ENCODE peak calls at places on chromosomes 4 and X, in ten cellular contexts. P is NCI-H2029, B is T-helper 1 cell, M is posterior vena cava, Z is astrocyte, T is HCT116, Y is bronchial epithelial cell, J is AG10803, Q is NCI-H345, O is nephron progenitor cell. C is an unnamed sample.

GRCh38 chr4:124401611-124402010 is 310.9 kb downstream of the ANKRD50 start:
- DNase-seq in Z (no peak), T (no peak), O (no peak), J (no peak), Q (no peak), P (no peak), Y (no peak), B (no peak), M (no peak), C (no peak)

GRCh38 chr4:146436423-146437162 is 85.1 kb downstream of the SLC10A7 start:
- DNase-seq in J (peak), Y (no peak), Q (no peak), M (no peak), B (no peak), P (no peak), T (no peak), O (no peak), Z (peak), C (no peak)

GRCh38 chr4:4685810-4686209 is 144.0 kb upstream of the STX18 start:
- DNase-seq in B (no peak), Z (peak), O (peak), M (no peak), P (no peak), J (peak), Q (no peak), Y (no peak), T (no peak), C (no peak)

GRCh38 chr4:125392683-125393082 is 77.9 kb downstream of the FAT4 start:
- DNase-seq in Y (no peak), Z (no peak), P (no peak), Q (no peak), B (no peak), M (no peak), O (no peak), T (no peak), J (no peak), C (no peak)

GRCh38 chr4:108743021-108743420 is 19.8 kb downstream of the ETNPPL start:
- DNase-seq in Y (no peak), B (no peak), O (no peak), P (no peak), Q (no peak), M (no peak), J (no peak), Z (no peak), T (no peak), C (no peak)

GRCh38 chr4:88865466-88865865 is 167.8 kb upstream of the NAP1L5 start:
- DNase-seq in B (no peak), J (no peak), Q (no peak), T (no peak), Z (no peak), Y (no peak), M (no peak), O (no peak), P (no peak), C (no peak)

GRCh38 chr4:150769235-150769634 is 187.3 kb downstream of the MAB21L2 start:
- DNase-seq in T (peak), B (no peak), J (peak), Z (peak), Q (no peak), Y (peak), P (no peak), O (no peak), M (no peak), C (peak)

GRCh38 chr4:26410385-26411293 is 79.6 kb downstream of the CCKAR start:
- DNase-seq in J (peak), B (no peak), M (no peak), T (no peak), Z (no peak), P (peak), Q (peak), O (peak), Y (peak), C (no peak)

GRCh38 chr4:54668031-54668611 is 10.4 kb downstream of the KIT start:
- DNase-seq in B (no peak), M (no peak), O (no peak), P (no peak), Y (no peak), T (no peak), J (no peak), Z (no peak), Q (no peak), C (no peak)

GRCh38 chr4:80266902-80267380 is 477 bp downstream of the FGF5 start:
- DNase-seq in Q (no peak), J (peak), O (peak), B (no peak), P (no peak), M (peak), T (no peak), Y (peak), Z (peak), C (no peak)

GRCh38 chr4:107988763-107989035 is 990 bp upstream of the HADH start:
- DNase-seq in Z (no peak), O (no peak), B (no peak), M (no peak), T (no peak), Y (peak), J (no peak), Q (no peak), P (peak), C (no peak)

GRCh38 chr4:108433832-108434231 is 186.5 kb upstream of the RPL34 start:
- DNase-seq in J (peak), Z (peak), Y (peak), O (no peak), B (no peak), T (no peak), M (no peak), P (no peak), Q (no peak), C (peak)

GRCh38 chr4:158500054-158500453 is 21.6 kb upstream of the RXFP1 start:
- DNase-seq in B (no peak), J (no peak), M (no peak), Z (no peak), Q (no peak), T (no peak), O (no peak), P (no peak), Y (no peak), C (no peak)

GRCh38 chr4:185638548-185639301 is 103.4 kb upstream of the PDLIM3 start:
- DNase-seq in P (no peak), Z (no peak), T (no peak), B (no peak), Y (no peak), O (peak), Q (no peak), J (peak), M (no peak), C (no peak)

GRCh38 chr4:76523593-76523992 is 88.6 kb downstream of the SHROOM3 start:
- DNase-seq in Q (no peak), J (no peak), M (no peak), O (no peak), Y (no peak), Z (no peak), T (no peak), B (no peak), P (no peak), C (no peak)

GRCh38 chr4:83212041-83212851 is 72.4 kb downstream of the COQ2 start:
- DNase-seq in Y (peak), J (no peak), Z (no peak), Q (peak), M (no peak), B (peak), P (peak), T (no peak), O (no peak), C (peak)

GRCh38 chr4:105145059-105145912 is 1.4 kb upstream of the TET2 start:
- DNase-seq in P (no peak), Y (peak), J (no peak), B (no peak), O (no peak), Q (peak), T (no peak), Z (no peak), M (no peak), C (no peak)

GRCh38 chr4:88005086-88005485 is 2.3 kb upstream of the PKD2 start:
- DNase-seq in O (no peak), M (no peak), P (no peak), T (no peak), B (no peak), Y (no peak), Q (no peak), Z (peak), J (peak), C (no peak)

GRCh38 chr4:6727943-6728250 is 11.9 kb downstream of the BLOC1S4 start:
- DNase-seq in Y (no peak), O (no peak), P (no peak), Q (no peak), J (no peak), M (no peak), Z (peak), T (no peak), B (no peak), C (no peak)

GRCh38 chr4:75494563-75494962 is 19.6 kb downstream of the RCHY1 start:
- DNase-seq in P (no peak), B (no peak), M (no peak), Y (peak), O (no peak), T (no peak), Q (no peak), J (peak), Z (peak), C (peak)

GRCh38 chr4:26907731-26908599 is 47.3 kb downstream of the STIM2 start:
- DNase-seq in T (no peak), B (no peak), J (peak), M (no peak), Y (no peak), O (no peak), Z (no peak), Q (no peak), P (no peak), C (no peak)

GRCh38 chrX:1420371-1420770 is 28.5 kb upstream of the SLC25A6 start:
- DNase-seq in M (peak), B (no peak), Y (no peak), J (no peak), O (no peak), P (no peak), Z (no peak), T (no peak), Q (no peak), C (no peak)

GRCh38 chrX:49042581-49043219 is 457 bp downstream of the TFE3 start:
- DNase-seq in J (peak), T (no peak), P (no peak), Y (no peak), O (no peak), Q (no peak), M (no peak), Z (no peak), B (no peak), C (no peak)

GRCh38 chr4:20026456-20026855 is 225.2 kb upstream of the SLIT2 start:
- DNase-seq in M (no peak), B (no peak), J (peak), T (no peak), O (no peak), Y (no peak), P (no peak), Q (no peak), Z (peak), C (no peak)

GRCh38 chr4:87406462-87406861 is 15.5 kb upstream of the HSD17B11 start:
- DNase-seq in P (no peak), Q (no peak), Y (no peak), O (no peak), M (no peak), T (no peak), J (no peak), Z (no peak), B (no peak), C (no peak)

GRCh38 chrX:10235851-10236250 is 79.1 kb downstream of the CLCN4 start:
- DNase-seq in M (no peak), Z (peak), J (peak), B (no peak), Q (no peak), O (no peak), P (no peak), Y (no peak), T (no peak), C (no peak)

GRCh38 chrX:22666441-22666840 is 333.3 kb upstream of the DDX53 start:
- DNase-seq in J (no peak), Z (no peak), T (peak), Q (no peak), Y (no peak), M (no peak), P (no peak), O (peak), B (no peak), C (no peak)

GRCh38 chr4:113822555-113823290 is 61.2 kb upstream of the CAMK2D start:
- DNase-seq in M (no peak), O (no peak), Z (peak), B (no peak), Y (no peak), J (peak), Q (no peak), P (no peak), T (no peak), C (no peak)

GRCh38 chr4:130639871-130640270 is 1543.9 kb downstream of the C4orf33 start:
- DNase-seq in T (no peak), P (no peak), J (no peak), Z (no peak), O (peak), M (no peak), Y (no peak), B (no peak), Q (no peak), C (no peak)

GRCh38 chr4:141027421-141027820 is 105.8 kb downstream of the RNF150 start:
- DNase-seq in B (no peak), T (no peak), Y (peak), Z (peak), Q (peak), O (no peak), M (no peak), J (peak), P (peak), C (peak)

GRCh38 chr4:75623036-75623435 is 7.3 kb downstream of the CDKL2 start:
- DNase-seq in B (no peak), Z (no peak), P (no peak), T (no peak), Y (peak), M (no peak), O (no peak), J (no peak), Q (no peak), C (no peak)

GRCh38 chrX:74251006-74251930 is 52.7 kb upstream of the ZCCHC13 start:
- DNase-seq in J (peak), Z (peak), M (no peak), O (no peak), Q (no peak), T (no peak), P (no peak), B (no peak), Y (peak), C (no peak)

GRCh38 chr4:143377635-143378099 is 41.0 kb downstream of the GAB1 start:
- DNase-seq in O (no peak), Y (no peak), Z (no peak), T (no peak), Q (no peak), M (no peak), B (no peak), P (no peak), J (no peak), C (no peak)

C was measured in epithelial cell of prostate.